ENCODE peak calls at places on chromosomes 2 and 18, in four cellular contexts. E is AG04449, R is GM23248, I is ovary. V is an unnamed sample.

GRCh38 chr2:46157072-46157965 is 139.9 kb upstream of the EPAS1 start:
- DNase-seq in R (no peak), I (no peak), E (no peak), V (no peak)

GRCh38 chr2:37215255-37215654 is 16.1 kb downstream of the CEBPZ start:
- DNase-seq in R (peak), I (no peak), E (no peak), V (no peak)

GRCh38 chr2:10477443-10478297 is 29.5 kb upstream of the ODC1 start:
- DNase-seq in E (no peak), R (no peak), I (no peak), V (no peak)

GRCh38 chr2:228701506-228701905 is 520.0 kb upstream of the SPHKAP start:
- DNase-seq in R (no peak), E (no peak), I (no peak), V (no peak)

GRCh38 chr2:209331291-209331844 is 92.5 kb upstream of the MAP2 start:
- DNase-seq in R (peak), E (no peak), I (no peak), V (no peak)

GRCh38 chr2:223247136-223247535 is 195.1 kb downstream of the KCNE4 start:
- DNase-seq in I (no peak), E (no peak), R (peak), V (no peak)

GRCh38 chr18:13680612-13681011 is 45.7 kb downstream of the FAM210A start:
- DNase-seq in I (no peak), E (no peak), R (no peak), V (no peak)

GRCh38 chr2:15159206-15159605 is 401.9 kb downstream of the NBAS start:
- DNase-seq in R (no peak), I (no peak), E (no peak), V (no peak)

GRCh38 chr2:10243926-10244270 is 58.8 kb upstream of the HPCAL1 start:
- DNase-seq in R (no peak), E (no peak), I (no peak), V (no peak)

GRCh38 chr18:80136679-80137078 is 27.6 kb downstream of the ADNP2 start:
- DNase-seq in I (no peak), E (no peak), R (no peak), V (no peak)

GRCh38 chr2:71667256-71668182 is 214.2 kb downstream of the DYSF start:
- DNase-seq in R (no peak), E (no peak), I (peak), V (no peak)

GRCh38 chr2:234571620-234572407 is 74.9 kb upstream of the ARL4C start:
- DNase-seq in I (no peak), E (no peak), R (no peak), V (no peak)

GRCh38 chr2:220315098-220315785 is 687.8 kb downstream of the SLC4A3 start:
- DNase-seq in R (no peak), E (no peak), I (peak), V (no peak)

GRCh38 chr2:138016703-138017102 is 52.4 kb downstream of the HNMT start:
- DNase-seq in R (no peak), E (no peak), I (no peak), V (no peak)

GRCh38 chr2:62577994-62578836 is 72.2 kb upstream of the TMEM17 start:
- DNase-seq in R (peak), E (peak), I (no peak), V (peak)

GRCh38 chr2:154832711-154833110 is 134.2 kb downstream of the KCNJ3 start:
- DNase-seq in E (no peak), R (no peak), I (no peak), V (no peak)

GRCh38 chr2:84674099-84674498 is 157.8 kb downstream of the DNAH6 start:
- DNase-seq in I (no peak), R (no peak), E (no peak), V (no peak)

GRCh38 chr18:75551071-75551470 is 123.6 kb upstream of the SMIM21 start:
- DNase-seq in I (no peak), R (no peak), E (no peak), V (no peak)

GRCh38 chr2:182506606-182507005 is 79.8 kb upstream of the PDE1A start:
- DNase-seq in R (peak), E (no peak), I (no peak), V (peak)

GRCh38 chr2:128832946-128833560 is 514.4 kb upstream of the HS6ST1 start:
- DNase-seq in I (no peak), R (no peak), E (no peak), V (no peak)

GRCh38 chr2:226489765-226490164 is 309.9 kb downstream of the IRS1 start:
- DNase-seq in E (peak), I (no peak), R (peak), V (peak)

GRCh38 chr2:172021074-172021931 is 21.6 kb downstream of the METAP1D start:
- DNase-seq in R (no peak), I (no peak), E (no peak), V (no peak)
- H3K4me3 ChIP-seq in R (peak), I (no peak), E (peak), V (no peak)

GRCh38 chr2:163877316-163877715 is 141.5 kb upstream of the FIGN start:
- DNase-seq in R (peak), E (peak), I (no peak), V (peak)
- H3K4me3 ChIP-seq in R (peak), E (no peak), I (no peak), V (no peak)

DNA sequence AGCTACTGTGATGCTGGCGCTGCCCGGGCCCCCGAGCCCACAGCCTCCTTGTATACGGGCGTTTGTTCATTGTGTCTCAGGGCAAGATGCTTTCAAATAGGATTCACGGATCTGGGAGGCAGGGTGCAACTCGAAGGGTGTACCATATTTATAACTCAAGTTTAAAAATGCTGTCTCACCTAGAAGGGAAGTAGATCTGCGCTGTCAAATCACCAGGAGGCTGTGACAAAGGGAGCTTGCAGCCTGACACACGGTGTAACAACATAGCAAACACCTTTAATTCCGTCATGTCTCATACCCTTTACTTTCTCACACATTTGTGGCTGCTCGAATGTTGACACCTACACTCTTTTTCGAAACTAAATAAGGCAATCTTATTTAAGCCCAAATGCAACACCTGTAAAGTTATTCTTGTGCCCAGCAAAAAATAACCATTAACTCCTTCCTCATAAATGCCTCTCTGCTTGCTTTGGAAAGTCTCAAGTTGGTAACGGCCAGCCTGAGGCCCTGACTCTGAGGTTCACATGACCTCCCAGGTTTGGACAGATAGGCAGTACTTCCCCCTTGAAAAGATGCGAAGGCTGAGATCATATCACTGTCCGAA is 11.7 kb downstream of the ZEB2 start:
- DNase-seq in R (peak), I (no peak), E (no peak), V (no peak)
- H3K4me3 ChIP-seq in R (peak), I (no peak), E (peak), V (no peak)

GRCh38 chr2:219017166-219017931 is 24.0 kb downstream of the CFAP65 start:
- DNase-seq in E (no peak), R (no peak), I (no peak), V (no peak)
- H3K4me3 ChIP-seq in E (no peak), R (no peak), I (no peak), V (no peak)

GRCh38 chr18:55587341-55588000 is 521 bp downstream of the TCF4 start:
- DNase-seq in R (peak), E (no peak), I (peak), V (no peak)

GRCh38 chr18:55585586-55586521 is 2.1 kb downstream of the TCF4 start:
- DNase-seq in R (peak), E (no peak), I (peak), V (no peak)

GRCh38 chr18:55586841-55587240 is 1.2 kb downstream of the TCF4 start:
- DNase-seq in E (no peak), I (no peak), R (peak), V (no peak)

GRCh38 chr18:55582325-55582724 is 5.7 kb downstream of the TCF4 start:
- DNase-seq in I (no peak), R (no peak), E (no peak), V (no peak)

DNA sequence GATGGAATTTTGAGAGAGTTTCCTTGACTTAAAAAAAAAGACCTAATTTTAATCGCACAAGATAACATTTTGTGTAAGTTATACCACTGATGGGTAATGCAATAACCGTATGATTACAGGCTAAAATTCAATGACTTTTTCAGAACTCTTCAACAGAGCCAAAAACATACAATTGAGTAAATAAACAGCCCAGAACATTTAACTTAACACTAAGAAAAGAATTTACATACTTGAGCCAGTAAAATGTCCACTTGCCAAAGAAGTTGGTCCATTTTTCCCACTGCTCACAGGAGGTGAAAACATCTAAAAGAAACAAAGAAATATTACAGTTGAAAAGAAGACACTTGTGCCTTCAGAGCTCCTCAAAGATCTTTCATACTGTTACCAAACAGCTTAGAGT is 2.9 kb downstream of the TCF4 start:
- DNase-seq in R (no peak), E (no peak), I (no peak), V (no peak)
- H3K4me3 ChIP-seq in R (peak), E (peak), I (no peak), V (peak)

V was measured in skeletal muscle cell.